ENCODE peak calls at places on chromosomes 4 and X, in seven cellular contexts. O is tibial nerve; T is fibroblast of the conjunctiva; K is stimulated activated naive CD8-positive, alpha-beta T cell treated with anti-CD3 and anti-CD28 coated beads, Interleukin-15, Interleukin-2, amounts not matched to agents 100 U/mL and 50 U/mL, for 24 hours; N is suprapubic skin; G is HEK293T; E is RWPE1. M is an unnamed sample.

GRCh38 chr4:7416745-7417432 is 17.8 kb downstream of the PSAPL1 start:
- DNase-seq in O (no peak), T (no peak), K (no peak), N (no peak), G (no peak), E (no peak), M (no peak)

GRCh38 chr4:139633195-139633594 is 32.4 kb upstream of the MGST2 start:
- DNase-seq in O (no peak), T (no peak), K (no peak), N (no peak), G (no peak), E (no peak), M (no peak)

GRCh38 chr4:97759785-97760184 is 383.5 kb downstream of the STPG2 start:
- DNase-seq in O (no peak), T (no peak), K (no peak), N (no peak), G (no peak), E (no peak), M (no peak)

GRCh38 chrX:13760428-13760827 is 25.9 kb downstream of the OFD1 start:
- DNase-seq in O (no peak), T (no peak), K (no peak), N (no peak), G (no peak), E (no peak), M (no peak)

GRCh38 chr4:34091451-34091850 is 2152.9 kb downstream of the ARAP2 start:
- DNase-seq in O (no peak), T (no peak), K (no peak), N (no peak), G (no peak), E (no peak), M (no peak)

GRCh38 chr4:86970447-86971354 is 35.9 kb downstream of the AFF1 start:
- DNase-seq in O (no peak), T (no peak), K (no peak), N (no peak), G (no peak), E (no peak), M (no peak)

GRCh38 chrX:150536455-150537116 is 31.8 kb upstream of the MTM1 start:
- DNase-seq in O (no peak), T (no peak), K (no peak), N (no peak), G (peak), E (no peak), M (no peak)

GRCh38 chr4:104890598-104890997 is 256.1 kb upstream of the TET2 start:
- DNase-seq in O (no peak), T (no peak), K (no peak), N (no peak), G (no peak), E (no peak), M (no peak)

GRCh38 chrX:54979432-54979831 is 14.6 kb downstream of the PFKFB1 start:
- DNase-seq in O (no peak), T (no peak), K (no peak), N (no peak), G (no peak), E (no peak), M (no peak)

GRCh38 chrX:150990910-150991309 is 7.8 kb downstream of the HMGB3 start:
- DNase-seq in O (no peak), T (no peak), K (no peak), N (no peak), G (no peak), E (no peak), M (no peak)

GRCh38 chrX:56797966-56798711 is 69.1 kb downstream of the NBDY start:
- DNase-seq in O (no peak), T (no peak), K (peak), N (peak), G (no peak), E (no peak), M (no peak)

GRCh38 chrX:7164174-7164573 is 16.2 kb upstream of the PUDP start:
- DNase-seq in O (no peak), T (no peak), K (no peak), N (no peak), G (no peak), E (no peak), M (no peak)

GRCh38 chrX:15567267-15567666 is 33.5 kb downstream of the ACE2 start:
- DNase-seq in O (no peak), T (no peak), K (no peak), N (no peak), G (no peak), E (no peak), M (no peak)

GRCh38 chr4:72971572-72971971 is 97.9 kb downstream of the COX18 start:
- DNase-seq in O (no peak), T (peak), K (no peak), N (no peak), G (no peak), E (peak), M (no peak)

GRCh38 chrX:39815621-39816020 is 282.1 kb downstream of the BCOR start:
- DNase-seq in O (no peak), T (no peak), K (peak), N (no peak), G (no peak), E (no peak), M (no peak)

GRCh38 chr4:71709961-71710360 is 73.9 kb downstream of the GC start:
- DNase-seq in O (no peak), T (no peak), K (no peak), N (no peak), G (no peak), E (no peak), M (no peak)

GRCh38 chr4:15961778-15962510 is 1.0 kb downstream of the FGFBP2 start:
- DNase-seq in O (peak), T (no peak), K (peak), N (no peak), G (no peak), E (no peak), M (no peak)

GRCh38 chr4:41379230-41379629 is 122.5 kb downstream of the UCHL1 start:
- DNase-seq in O (no peak), T (no peak), K (no peak), N (no peak), G (no peak), E (no peak), M (no peak)

GRCh38 chrX:49972313-49972712 is 49.9 kb downstream of the CLCN5 start:
- DNase-seq in O (no peak), T (no peak), K (no peak), N (no peak), G (no peak), E (no peak), M (no peak)

GRCh38 chrX:12497832-12498591 is 293.2 kb upstream of the PRPS2 start:
- DNase-seq in O (no peak), T (no peak), K (peak), N (no peak), G (peak), E (no peak), M (no peak)

GRCh38 chrX:41441934-41442823 is 5.0 kb upstream of the NYX start:
- DNase-seq in O (peak), T (peak), K (peak), N (peak), G (peak), E (peak), M (peak)

GRCh38 chr4:167290684-167291083 is 56.4 kb upstream of the SPOCK3 start:
- DNase-seq in O (no peak), T (peak), K (no peak), N (no peak), G (no peak), E (peak), M (no peak)

GRCh38 chrX:150934453-150934852 is 36.0 kb upstream of the CD99L2 start:
- DNase-seq in O (no peak), T (peak), K (no peak), N (no peak), G (no peak), E (peak), M (no peak)

GRCh38 chr4:110020681-110021443 is 108.2 kb downstream of the EGF start:
- DNase-seq in O (no peak), T (no peak), K (no peak), N (no peak), G (no peak), E (no peak), M (no peak)

GRCh38 chr4:79756496-79756895 is 316.5 kb downstream of the ANTXR2 start:
- DNase-seq in O (no peak), T (no peak), K (no peak), N (no peak), G (no peak), E (no peak), M (no peak)

GRCh38 chr4:165164257-165164656 is 43.1 kb upstream of the KLHL2 start:
- DNase-seq in O (no peak), T (no peak), K (no peak), N (no peak), G (no peak), E (no peak), M (no peak)

GRCh38 chrX:150298841-150299551 is 64.1 kb upstream of the MAMLD1 start:
- DNase-seq in O (no peak), T (no peak), K (no peak), N (no peak), G (no peak), E (no peak), M (no peak)

GRCh38 chr4:177728361-177729152 is 286.3 kb upstream of the AGA start:
- DNase-seq in O (no peak), T (no peak), K (no peak), N (no peak), G (no peak), E (peak), M (no peak)